ENCODE peak calls at places on chromosomes 2 and 18, in six cellular contexts. L, P, O, R, S and X are unnamed samples.

GRCh38 chr18:74217476-74218143 is 69.3 kb downstream of the TIMM21 start:
- DNase-seq in L (no peak), S (no peak), P (no peak), R (no peak), O (no peak), X (peak; percentile 37)

GRCh38 chr2:26570083-26570430 is 71.1 kb downstream of the CIB4 start:
- DNase-seq in L (no peak), P (no peak), O (no peak), S (no peak), R (no peak), X (no peak)

GRCh38 chr18:37565985-37566478 is 434 bp upstream of the CELF4 start:
- DNase-seq in S (no peak), L (no peak), P (peak; percentile 83), R (no peak), O (peak; percentile 95), X (no peak)

GRCh38 chr2:185793532-185794073 is 55.0 kb downstream of the FSIP2 start:
- DNase-seq in O (no peak), R (no peak), P (no peak), S (no peak), L (no peak), X (no peak)

GRCh38 chr18:25604231-25604908 is 252.4 kb upstream of the ZNF521 start:
- DNase-seq in P (no peak), L (no peak), R (no peak), S (no peak), O (peak; percentile 61), X (no peak)

GRCh38 chr2:1656961-1657841 is 87.1 kb downstream of the PXDN start:
- DNase-seq in O (no peak), L (no peak), R (no peak), P (no peak), S (no peak), X (no peak)

GRCh38 chr2:227033471-227034148 is 130.4 kb downstream of the COL4A4 start:
- DNase-seq in P (peak; percentile 86), R (peak; percentile 42), S (no peak), O (peak; percentile 77), L (peak; percentile 43), X (peak; percentile 16)

GRCh38 chr2:37768491-37768925 is 97.1 kb upstream of the CDC42EP3 start:
- DNase-seq in P (no peak), S (no peak), L (peak; percentile 25), O (peak; percentile 12), R (no peak), X (no peak)

GRCh38 chr2:6832995-6833604 is 32.6 kb downstream of the CMPK2 start:
- DNase-seq in R (no peak), O (no peak), L (no peak), P (no peak), S (no peak), X (no peak)

GRCh38 chr2:209523778-209524362 is 100.0 kb downstream of the MAP2 start:
- DNase-seq in R (no peak), L (no peak), S (no peak), P (no peak), O (no peak), X (no peak)

GRCh38 chr2:102060047-102060446 is 68.3 kb downstream of the IL1R2 start:
- DNase-seq in O (no peak), R (no peak), L (no peak), S (no peak), P (no peak), X (no peak)

GRCh38 chr18:7414459-7414858 is 152.7 kb upstream of the PTPRM start:
- DNase-seq in O (no peak), P (no peak), L (no peak), R (no peak), S (no peak), X (no peak)

GRCh38 chr2:207558106-207558505 is 28.3 kb downstream of the CREB1 start:
- DNase-seq in P (no peak), S (no peak), R (no peak), O (no peak), L (no peak), X (no peak)

GRCh38 chr2:86336350-86337234 is 834 bp downstream of the REEP1 start:
- DNase-seq in L (no peak), R (no peak), O (no peak), P (peak; percentile 61), S (no peak), X (no peak)

GRCh38 chr2:42928161-42928691 is 135.8 kb upstream of the HAAO start:
- DNase-seq in P (no peak), R (no peak), O (no peak), S (no peak), L (peak; percentile 77), X (no peak)

GRCh38 chr2:67389788-67390187 is 7.3 kb upstream of the ETAA1 start:
- DNase-seq in S (no peak), P (no peak), R (no peak), O (peak; percentile 59), L (no peak), X (no peak)

GRCh38 chr18:45686892-45687611 is 36.9 kb upstream of the SLC14A1 start:
- DNase-seq in O (no peak), S (no peak), P (peak; percentile 50), R (peak; percentile 41), L (no peak), X (peak; percentile 100)

GRCh38 chr18:50142441-50143120 is 52.4 kb downstream of the MYO5B start:
- DNase-seq in O (no peak), S (no peak), R (no peak), P (no peak), L (no peak), X (no peak)
- TF ChIP-seq GABPA in O (no peak), S (no peak), R (no peak), P (no peak), L (no peak), X (no peak)

DNA sequence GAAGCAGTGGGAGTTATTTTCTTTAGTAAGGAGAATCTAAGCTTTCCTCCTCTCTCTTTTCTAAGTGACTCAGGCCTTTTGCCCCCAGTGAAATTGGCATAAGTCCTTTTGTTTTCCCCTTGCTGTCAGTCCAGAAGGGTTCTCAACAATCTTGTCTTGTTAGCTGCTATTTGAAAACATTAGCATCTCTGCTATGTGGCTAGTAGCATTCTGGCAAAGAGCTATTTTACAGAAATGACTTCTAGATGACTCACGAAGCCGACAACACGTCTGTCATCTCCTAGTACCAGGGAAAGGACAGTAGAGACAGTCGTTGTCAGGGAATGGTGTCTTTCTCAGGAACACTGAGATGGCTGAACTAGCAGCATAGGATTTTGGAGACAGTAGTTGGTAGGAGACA is 14.7 kb downstream of the SMARCAL1 start:
- DNase-seq in P (no peak), O (no peak), S (no peak), R (no peak), L (no peak), X (no peak)
- TF ChIP-seq GABPA in P (no peak), O (no peak), S (no peak), R (no peak), L (no peak), X (no peak)

DNA sequence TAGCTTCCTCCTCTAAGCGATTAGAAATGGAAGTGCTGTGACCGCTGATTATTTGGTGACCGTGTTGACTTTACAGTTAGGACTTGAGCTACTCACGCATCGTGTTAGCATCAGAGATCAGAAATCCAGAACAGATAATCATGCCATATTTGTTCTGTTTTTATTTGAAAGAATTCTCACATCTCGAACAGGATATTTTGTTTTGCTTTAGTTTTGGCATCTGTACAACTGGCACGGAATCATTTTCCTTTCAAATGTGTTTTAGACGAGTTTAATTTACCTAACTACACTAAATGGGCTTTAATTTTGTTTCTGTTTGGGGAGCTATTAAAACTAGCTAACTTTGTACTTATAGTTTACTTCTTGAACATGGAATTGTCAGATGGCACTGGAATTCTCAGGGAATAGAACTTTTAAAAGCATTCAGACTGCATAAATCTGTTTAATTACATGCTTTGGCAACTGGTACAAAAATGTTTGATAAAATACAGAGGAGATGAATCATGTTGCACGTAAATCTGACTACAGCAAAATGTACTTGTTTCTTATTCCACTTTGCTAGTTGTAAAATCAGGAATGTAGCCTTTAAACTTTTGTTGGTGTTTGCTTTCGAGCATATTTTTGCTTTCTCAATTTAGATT is 1.4 kb downstream of the ITPRID2 start:
- DNase-seq in R (no peak), S (no peak), L (peak; percentile 69), P (no peak), O (no peak), X (no peak)
- TF ChIP-seq GABPA in R (peak; percentile 14), S (peak; percentile 33), L (no peak), P (no peak), O (no peak), X (no peak)

GRCh38 chr2:33478968-33479691 is 2.7 kb downstream of the RASGRP3 start:
- DNase-seq in R (peak; percentile 35), L (no peak), P (no peak), O (no peak), S (no peak), X (no peak)

GRCh38 chr2:33476100-33476792 is at the start of gene RASGRP3:
- DNase-seq in R (peak; percentile 46), P (peak; percentile 56), L (peak; percentile 44), O (peak; percentile 45), S (no peak), X (peak; percentile 32)

GRCh38 chr2:33476793-33477190 is 343 bp downstream of the RASGRP3 start:
- DNase-seq in P (no peak), O (no peak), S (no peak), L (no peak), R (no peak), X (no peak)

GRCh38 chr2:33475381-33476099 is 909 bp upstream of the RASGRP3 start:
- DNase-seq in P (peak; percentile 76), O (peak; percentile 55), R (peak; percentile 59), S (no peak), L (peak; percentile 61), X (peak; percentile 86)

DNA sequence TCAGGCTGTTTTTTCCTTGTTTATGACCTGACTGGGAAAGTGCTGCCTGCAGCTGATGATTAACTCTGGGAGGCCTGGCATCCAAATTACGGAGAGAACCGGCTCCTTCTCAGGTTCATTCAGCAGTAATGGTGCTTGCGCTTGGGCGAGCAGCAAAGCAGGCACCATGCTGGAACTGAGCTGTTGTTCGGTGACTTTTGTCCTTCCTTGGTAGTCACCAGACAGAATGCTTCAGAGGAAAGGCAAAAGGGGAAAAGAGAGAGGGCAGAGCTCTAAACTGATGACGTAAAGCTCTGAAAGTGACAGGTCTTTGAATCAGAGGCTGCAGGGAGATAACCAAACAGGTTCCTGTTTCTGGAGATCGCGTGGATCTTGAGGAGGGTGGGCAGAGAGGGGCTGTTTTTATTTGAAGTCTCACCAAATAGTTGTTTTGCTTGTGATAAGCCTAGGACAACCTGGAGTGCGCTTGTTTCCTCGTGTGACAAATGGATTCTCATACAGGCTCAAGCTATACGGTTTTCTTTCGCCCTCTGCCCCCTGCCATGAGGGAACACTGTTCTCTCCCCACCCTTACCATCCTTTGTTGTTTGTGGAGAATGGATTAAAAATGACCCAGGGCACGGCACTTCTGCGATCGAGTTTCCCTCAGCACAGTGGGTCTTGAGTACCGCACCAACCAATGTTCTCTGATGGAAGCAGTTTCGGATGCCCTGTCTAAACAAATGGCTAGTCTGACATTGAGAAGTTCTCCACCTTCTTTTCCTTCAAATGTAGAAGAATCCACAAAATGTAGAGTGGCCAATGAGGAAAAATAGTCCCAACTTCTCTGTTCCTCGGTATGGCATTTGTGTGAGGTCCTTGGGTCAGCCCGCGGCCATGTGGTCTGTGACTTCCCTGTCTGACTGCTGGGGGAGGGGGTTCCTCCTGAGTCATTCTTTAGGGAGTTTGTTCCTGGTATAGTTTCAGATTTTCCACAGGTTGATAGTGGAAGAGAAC is 1.3 kb downstream of the RASGRP3 start:
- DNase-seq in R (peak; percentile 60), L (no peak), P (no peak), O (no peak), S (no peak), X (no peak)
- TF ChIP-seq GABPA in R (peak; percentile 25), L (no peak), P (no peak), O (no peak), S (no peak), X (no peak)